ENCODE peak calls at places on chromosome 13, in four cellular contexts. F, V, A and T are unnamed samples. For H3K4me1, the result is how much of the 10 kb centered on the place peaks cover.

GRCh38 chr13:33870046-33870668 is 52.2 kb downstream of the RFC3 start:
- DNase-seq in A (peak), V (no peak), F (no peak), T (no peak)

GRCh38 chr13:29474991-29475390 is 120.5 kb downstream of the SLC7A1 start:
- DNase-seq in F (no peak), A (no peak), V (no peak), T (no peak)

GRCh38 chr13:111259058-111259457 is 61.4 kb upstream of the TEX29 start:
- DNase-seq in A (no peak), F (no peak), V (no peak), T (no peak)

GRCh38 chr13:111228262-111229144 is 91.9 kb upstream of the TEX29 start:
- DNase-seq in V (peak), A (no peak), F (no peak), T (no peak)

GRCh38 chr13:54232700-54233099 is 1204.1 kb downstream of the OLFM4 start:
- DNase-seq in V (no peak), F (no peak), A (no peak), T (no peak)

GRCh38 chr13:31521466-31521865 is 217.9 kb upstream of the RXFP2 start:
- DNase-seq in A (no peak), V (no peak), F (no peak), T (no peak)

GRCh38 chr13:113500530-113501265 is 10.2 kb upstream of the DCUN1D2 start:
- DNase-seq in A (no peak), F (no peak), V (no peak), T (no peak)

GRCh38 chr13:39656325-39656677 is 839 bp downstream of the COG6 start:
- DNase-seq in A (no peak), F (no peak), V (no peak), T (no peak)

GRCh38 chr13:101292711-101293110 is 123.6 kb downstream of the NALCN start:
- DNase-seq in F (no peak), V (no peak), A (no peak), T (no peak)

GRCh38 chr13:99316657-99317244 is 9.6 kb upstream of the GPR183 start:
- DNase-seq in V (no peak), F (no peak), A (peak), T (no peak)

GRCh38 chr13:28489536-28489935 is 5.4 kb downstream of the FLT1 start:
- DNase-seq in F (no peak), A (no peak), V (no peak), T (no peak)

GRCh38 chr13:83184819-83185218 is 697.5 kb downstream of the SLITRK1 start:
- DNase-seq in F (no peak), A (no peak), V (no peak), T (no peak)

GRCh38 chr13:113763961-113764792 is 5.2 kb downstream of the TMEM255B start:
- DNase-seq in A (no peak), V (peak), F (no peak), T (no peak)

GRCh38 chr13:44412341-44412935 is 38.8 kb downstream of the SERP2 start:
- DNase-seq in A (no peak), F (no peak), V (no peak), T (no peak)

GRCh38 chr13:81017525-81018152 is 676.7 kb upstream of the SPRY2 start:
- DNase-seq in V (no peak), A (no peak), F (peak), T (no peak)

GRCh38 chr13:102035969-102036368 is 365.9 kb downstream of the FGF14 start:
- DNase-seq in V (no peak), F (no peak), A (no peak), T (no peak)

GRCh38 chr13:44326961-44327360 is 46.7 kb upstream of the SERP2 start:
- DNase-seq in F (no peak), V (no peak), A (no peak), T (no peak)

GRCh38 chr13:73303858-73304257 is 245.1 kb downstream of the KLF5 start:
- DNase-seq in F (no peak), V (no peak), A (no peak), T (no peak)

GRCh38 chr13:109740121-109740520 is 46.3 kb downstream of the IRS2 start:
- DNase-seq in A (no peak), F (no peak), V (no peak), T (no peak)

GRCh38 chr13:103694033-103694432 is 627.8 kb upstream of the SLC10A2 start:
- DNase-seq in A (no peak), F (no peak), V (no peak), T (no peak)

GRCh38 chr13:31925079-31925478 is 106.5 kb upstream of the FRY start:
- DNase-seq in F (no peak), A (no peak), V (no peak), T (no peak)

GRCh38 chr13:42181381-42181953 is 90.5 kb upstream of the AKAP11 start:
- DNase-seq in A (no peak), F (no peak), V (no peak), T (no peak)

GRCh38 chr13:113853518-113854237 is 10.2 kb downstream of the GAS6 start:
- DNase-seq in A (no peak), V (no peak), F (no peak), T (peak)

GRCh38 chr13:63156816-63157215 is 1741.2 kb upstream of the PCDH20 start:
- DNase-seq in A (no peak), V (no peak), F (peak), T (no peak)

GRCh38 chr13:19817510-19818158 is 34.9 kb upstream of the PSPC1 start:
- DNase-seq in F (peak), V (no peak), A (no peak), T (no peak)

GRCh38 chr13:113816925-113817859 is 46.7 kb downstream of the GAS6 start:
- DNase-seq in F (peak), V (peak), A (peak), T (peak)

GRCh38 chr13:106034201-106034600 is 501.3 kb downstream of the EFNB2 start:
- DNase-seq in A (no peak), F (no peak), V (no peak), T (no peak)

GRCh38 chr13:37889102-37889501 is 19.5 kb upstream of the TRPC4 start:
- DNase-seq in F (peak), V (no peak), A (no peak), T (no peak)

GRCh38 chr13:31431722-31432137 is 232.0 kb downstream of the B3GLCT start:
- DNase-seq in V (peak), F (peak), A (peak), T (peak)

DNA sequence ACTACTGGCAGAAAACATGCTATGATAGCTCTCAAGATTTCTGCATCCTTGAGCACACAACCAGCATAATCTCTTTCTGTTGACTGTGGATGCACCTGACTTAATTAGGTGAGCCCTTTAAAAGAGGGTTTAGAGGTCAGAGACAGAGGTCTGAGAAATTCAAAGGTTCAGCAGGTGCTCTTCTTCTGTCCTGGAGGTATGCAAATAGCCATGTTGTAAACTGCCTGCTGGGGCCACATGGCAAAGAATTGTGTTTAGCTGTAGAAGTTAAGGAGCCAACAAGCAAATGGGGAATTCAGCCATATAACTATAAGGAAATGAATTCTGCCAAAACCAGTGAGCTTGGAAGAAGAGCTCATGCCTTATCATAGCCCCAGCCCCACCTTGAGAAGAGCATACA is 11.6 kb upstream of the DCLK1 start:
- DNase-seq in A (no peak), F (no peak), V (no peak), T (no peak)
- H3K4me1 ChIP-seq in A (under half), F (under half), V (under half), T (under half)

GRCh38 chr13:93778548-93778947 is 551.9 kb downstream of the GPC6 start:
- DNase-seq in A (no peak), F (no peak), V (no peak), T (no peak)

GRCh38 chr13:93776936-93777335 is 550.3 kb downstream of the GPC6 start:
- DNase-seq in V (no peak), F (no peak), A (no peak), T (no peak)

GRCh38 chr13:93777504-93777903 is 550.9 kb downstream of the GPC6 start:
- DNase-seq in V (no peak), A (no peak), F (no peak), T (no peak)

GRCh38 chr13:93775027-93775426 is 548.4 kb downstream of the GPC6 start:
- DNase-seq in A (no peak), F (no peak), V (no peak), T (no peak)

DNA sequence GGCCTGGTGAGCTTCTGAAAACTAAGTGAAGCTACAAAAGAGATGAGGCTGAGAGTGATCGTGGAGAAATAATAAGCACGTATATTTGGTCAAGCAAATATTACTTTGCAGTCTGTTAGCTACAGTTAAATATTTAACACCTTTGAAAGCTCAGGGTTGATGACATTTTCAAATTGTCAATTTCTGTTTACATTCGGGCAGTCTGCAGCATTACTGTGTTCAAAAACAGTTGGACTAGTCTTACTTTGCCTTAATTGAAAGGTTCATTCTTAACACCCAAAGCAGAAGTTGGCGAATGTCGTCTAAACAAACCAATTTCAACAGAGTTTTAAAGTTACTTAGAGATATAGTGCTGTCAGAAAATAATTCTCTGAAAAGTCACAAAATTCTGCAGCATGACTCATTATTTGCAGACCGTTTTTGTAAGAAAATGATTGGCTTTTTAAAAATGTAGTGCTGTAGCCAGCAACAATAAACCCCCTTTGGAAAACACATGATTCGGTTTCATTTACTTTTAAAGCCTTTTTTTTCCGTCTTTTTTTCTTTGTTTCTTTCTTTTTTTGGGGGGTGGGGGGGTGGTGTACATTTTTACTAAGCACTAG is 549.0 kb downstream of the GPC6 start:
- DNase-seq in F (no peak), V (no peak), A (no peak), T (no peak)
- H3K27ac ChIP-seq in F (no peak), V (no peak), A (peak), T (no peak)

GRCh38 chr13:78608705-78609463 is 5.5 kb upstream of the POU4F1 start:
- DNase-seq in A (peak), V (no peak), F (no peak), T (no peak)
- H3K4me3 ChIP-seq in A (peak), V (peak), F (no peak), T (peak)

GRCh38 chr13:79051472-79051871 is 354.6 kb downstream of the RBM26 start:
- DNase-seq in A (no peak), V (no peak), F (no peak), T (no peak)
- H3K4me1 ChIP-seq in A (under half), V (under half), F (under half), T (under half)